ENCODE peak calls at places on chromosome 7, in seven cellular contexts. R, V, F, A, Y, D and M are unnamed samples.

GRCh38 chr7:45573199-45573598 is 969 bp upstream of the ADCY1 start:
- DNase-seq in R (no peak), V (no peak), F (no peak), A (no peak), Y (no peak), D (no peak), M (no peak)

GRCh38 chr7:120729300-120729699 is 128.6 kb downstream of the TSPAN12 start:
- DNase-seq in R (no peak), V (no peak), F (no peak), A (no peak), Y (no peak), D (peak; percentile 28), M (no peak)

GRCh38 chr7:43700059-43700501 is 29.2 kb downstream of the COA1 start:
- DNase-seq in R (peak; percentile 28), V (no peak), F (peak; percentile 79), A (peak; percentile 31), Y (no peak), D (no peak), M (no peak)

GRCh38 chr7:135670179-135670578 is 7.9 kb downstream of the STMP1 start:
- DNase-seq in R (no peak), V (no peak), F (peak; percentile 59), A (no peak), Y (no peak), D (peak; percentile 69), M (no peak)

GRCh38 chr7:732094-732541 is 5.0 kb upstream of the PRKAR1B start:
- DNase-seq in R (peak; percentile 41), V (no peak), F (no peak), A (peak; percentile 24), Y (peak; percentile 81), D (peak; percentile 24), M (no peak)

GRCh38 chr7:142792129-142792528 is 21.4 kb downstream of the PRSS2 start:
- DNase-seq in R (no peak), V (no peak), F (no peak), A (no peak), Y (no peak), D (no peak), M (no peak)

GRCh38 chr7:78057571-78057970 is 259.0 kb downstream of the PHTF2 start:
- DNase-seq in R (no peak), V (no peak), F (no peak), A (no peak), Y (no peak), D (no peak), M (no peak)

GRCh38 chr7:68892211-68892610 is 706.1 kb upstream of the AUTS2 start:
- DNase-seq in R (peak; percentile 19), V (no peak), F (no peak), A (no peak), Y (no peak), D (no peak), M (no peak)

GRCh38 chr7:134986363-134987231 is at the start of gene AGBL3:
- DNase-seq in R (peak; percentile 96), V (peak; percentile 98), F (peak; percentile 98), A (peak; percentile 95), Y (peak; percentile 97), D (peak; percentile 97), M (peak; percentile 47)

GRCh38 chr7:17302575-17303142 is 4.2 kb downstream of the AHR start:
- DNase-seq in R (no peak), V (no peak), F (peak; percentile 47), A (no peak), Y (no peak), D (no peak), M (no peak)
- TF ChIP-seq CTCF in R (peak; percentile 20), V (no peak), F (peak; percentile 7), A (no peak), Y (no peak), D (peak; percentile 38), M (no peak)

DNA sequence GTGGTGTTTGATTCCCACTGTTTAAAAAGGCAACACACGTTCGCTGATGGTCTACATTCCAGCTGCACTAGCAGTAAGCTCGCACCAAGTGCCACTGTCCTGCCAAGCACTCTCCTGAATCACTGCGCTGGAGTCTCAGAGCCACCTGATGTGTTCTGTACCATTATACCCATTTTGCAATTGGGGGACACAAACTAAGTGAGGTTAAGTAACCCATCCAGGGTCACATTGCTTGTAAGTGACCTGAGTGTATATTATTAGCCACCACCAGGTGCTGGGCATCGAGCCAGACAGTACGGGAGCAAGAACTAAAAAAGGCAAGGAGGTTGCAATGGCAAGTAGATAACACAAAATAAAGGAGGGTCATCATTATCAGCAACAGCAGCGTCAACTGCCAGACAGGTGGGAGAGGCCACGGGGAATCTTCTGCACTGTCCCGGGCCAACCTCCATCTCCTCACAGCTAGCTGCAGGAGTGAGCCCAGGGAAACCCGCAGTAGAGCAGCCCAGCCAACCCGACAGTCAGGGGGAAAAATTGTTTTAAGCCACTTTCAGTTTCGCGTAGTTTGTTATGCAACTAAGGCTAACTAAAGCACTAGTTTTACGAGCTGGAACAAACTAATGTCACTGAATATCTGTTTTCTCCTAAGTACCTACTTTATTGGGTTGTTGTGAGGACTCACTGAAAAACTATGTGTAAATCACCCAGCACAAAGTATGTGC is 712 bp upstream of the CPVL start:
- DNase-seq in R (no peak), V (peak; percentile 27), F (no peak), A (peak; percentile 8), Y (no peak), D (no peak), M (no peak)
- H3K4me3 ChIP-seq in R (no peak overlapping the region), V (peak overlapping the region; percentile 42), F (peak overlapping the region; percentile 45), A (peak overlapping the region; percentile 60), Y (no peak overlapping the region), D (no peak overlapping the region), M (no peak overlapping the region)

GRCh38 chr7:100456561-100456957 is 7.5 kb downstream of the SPACDR start:
- DNase-seq in R (no peak), V (no peak), F (no peak), A (no peak), Y (no peak), D (no peak), M (no peak)
- TF ChIP-seq CTCF in R (no peak), V (no peak), F (no peak), A (no peak), Y (peak; percentile 29), D (peak; percentile 21), M (no peak)

GRCh38 chr7:24572014-24572413 is 1.2 kb upstream of the PALS2 start:
- DNase-seq in R (no peak), V (no peak), F (no peak), A (no peak), Y (no peak), D (no peak), M (no peak)
- H3K4me3 ChIP-seq in R (peak overlapping the region; percentile 65), V (no peak overlapping the region), F (no peak overlapping the region), A (no peak overlapping the region), Y (no peak overlapping the region), D (no peak overlapping the region), M (peak overlapping the region; percentile 70)

GRCh38 chr7:146656988-146657387 is 540.4 kb downstream of the CNTNAP2 start:
- DNase-seq in R (no peak), V (no peak), F (no peak), A (no peak), Y (no peak), D (no peak), M (no peak)
- TF ChIP-seq CTCF in R (no peak), V (no peak), F (no peak), A (no peak), Y (no peak), D (no peak), M (no peak)

GRCh38 chr7:2099036-2099957 is 133.4 kb downstream of the MAD1L1 start:
- DNase-seq in R (no peak), V (no peak), F (peak; percentile 23), A (no peak), Y (no peak), D (no peak), M (no peak)
- H3K4me3 ChIP-seq in R (no peak overlapping the region), V (no peak overlapping the region), F (no peak overlapping the region), A (no peak overlapping the region), Y (no peak overlapping the region), D (no peak overlapping the region), M (no peak overlapping the region)

GRCh38 chr7:138835087-138835486 is 37.1 kb upstream of the ATP6V0A4 start:
- DNase-seq in R (no peak), V (no peak), F (no peak), A (no peak), Y (no peak), D (no peak), M (no peak)
- TF ChIP-seq CTCF in R (no peak), V (no peak), F (no peak), A (no peak), Y (no peak), D (no peak), M (no peak)